ENCODE peak calls at places on chromosome 11, in nine cellular contexts. M is fibroblast of lung; J is fibroblast of mammary gland; X is Calu3; P is MM.1S; V is CD4-positive, alpha-beta T cell; I is AG09319; D is body of pancreas; T is AG04450. C is an unnamed sample.
A peak's percentile ranks its signal among the peaks of the same experiment; 100 is the strongest.

GRCh38 chr11:1746516-1746931 is 3.9 kb downstream of the IFITM10 start:
- DNase-seq in M (no peak), J (no peak), X (no peak), P (no peak), V (no peak), I (no peak), D (no peak), T (no peak), C (peak; percentile 47)

GRCh38 chr11:2526808-2527381 is 82.1 kb downstream of the KCNQ1 start:
- DNase-seq in M (no peak), J (no peak), X (peak; percentile 58), P (peak; percentile 72), V (no peak), I (no peak), D (peak; percentile 52), T (no peak), C (peak; percentile 81)

GRCh38 chr11:68749501-68750196 is 1.7 kb downstream of the TESMIN start:
- DNase-seq in M (peak; percentile 15), J (peak; percentile 7), X (no peak), P (no peak), V (no peak), I (no peak), D (no peak), T (no peak), C (no peak)

GRCh38 chr11:62588966-62589637 is 2.2 kb downstream of the TUT1 start:
- DNase-seq in M (peak; percentile 21), J (peak; percentile 42), X (no peak), P (no peak), V (no peak), I (no peak), D (no peak), T (no peak), C (no peak)

GRCh38 chr11:84384637-84385227 is 1098.6 kb upstream of the CCDC90B start:
- DNase-seq in M (peak; percentile 49), J (peak; percentile 66), X (peak; percentile 32), P (peak; percentile 45), V (no peak), I (peak; percentile 14), D (peak; percentile 68), T (peak; percentile 3), C (no peak)

GRCh38 chr11:35275808-35276170 is 136.8 kb downstream of the CD44 start:
- DNase-seq in M (no peak), J (no peak), X (no peak), P (no peak), V (no peak), I (no peak), D (no peak), T (no peak), C (no peak)

GRCh38 chr11:40037005-40037404 is 1422.4 kb downstream of the LRRC4C start:
- DNase-seq in M (no peak), J (no peak), X (no peak), P (no peak), V (no peak), I (no peak), D (no peak), T (no peak), C (no peak)

GRCh38 chr11:121367434-121367833 is 74.9 kb downstream of the SC5D start:
- DNase-seq in M (peak; percentile 31), J (peak; percentile 41), X (no peak), P (peak; percentile 81), V (no peak), I (no peak), D (peak; percentile 15), T (no peak), C (peak; percentile 54)

GRCh38 chr11:78606667-78607066 is 32.0 kb upstream of the NARS2 start:
- DNase-seq in M (no peak), J (no peak), X (no peak), P (no peak), V (no peak), I (no peak), D (no peak), T (no peak), C (no peak)

GRCh38 chr11:80007616-80008015 is 566.8 kb upstream of the TENM4 start:
- DNase-seq in M (no peak), J (no peak), X (no peak), P (no peak), V (no peak), I (no peak), D (no peak), T (no peak), C (no peak)

GRCh38 chr11:123173040-123173855 is 21.8 kb downstream of the CLMP start:
- DNase-seq in M (peak; percentile 97), J (peak; percentile 99), X (no peak), P (no peak), V (no peak), I (peak; percentile 87), D (peak; percentile 48), T (peak; percentile 97), C (no peak)

GRCh38 chr11:106399075-106399500 is 321.6 kb downstream of the AASDHPPT start:
- DNase-seq in M (peak; percentile 100), J (peak; percentile 100), X (no peak), P (no peak), V (no peak), I (peak; percentile 97), D (peak; percentile 33), T (peak; percentile 98), C (no peak)

GRCh38 chr11:2088746-2089535 is 50.2 kb downstream of the IGF2 start:
- DNase-seq in M (no peak), J (no peak), X (no peak), P (no peak), V (no peak), I (no peak), D (no peak), T (no peak), C (peak; percentile 9)

GRCh38 chr11:10452211-10452767 is 2.8 kb upstream of the AMPD3 start:
- DNase-seq in M (no peak), J (no peak), X (no peak), P (no peak), V (no peak), I (no peak), D (no peak), T (no peak), C (no peak)

GRCh38 chr11:112292785-112293407 is 32.2 kb upstream of the PLET1 start:
- DNase-seq in M (peak; percentile 89), J (peak; percentile 84), X (peak; percentile 38), P (no peak), V (no peak), I (peak; percentile 77), D (peak; percentile 40), T (peak; percentile 70), C (no peak)

GRCh38 chr11:8080674-8081590 is at the start of gene TUB:
- DNase-seq in M (no peak), J (peak; percentile 24), X (peak; percentile 16), P (no peak), V (no peak), I (no peak), D (no peak), T (no peak), C (no peak)

DNA sequence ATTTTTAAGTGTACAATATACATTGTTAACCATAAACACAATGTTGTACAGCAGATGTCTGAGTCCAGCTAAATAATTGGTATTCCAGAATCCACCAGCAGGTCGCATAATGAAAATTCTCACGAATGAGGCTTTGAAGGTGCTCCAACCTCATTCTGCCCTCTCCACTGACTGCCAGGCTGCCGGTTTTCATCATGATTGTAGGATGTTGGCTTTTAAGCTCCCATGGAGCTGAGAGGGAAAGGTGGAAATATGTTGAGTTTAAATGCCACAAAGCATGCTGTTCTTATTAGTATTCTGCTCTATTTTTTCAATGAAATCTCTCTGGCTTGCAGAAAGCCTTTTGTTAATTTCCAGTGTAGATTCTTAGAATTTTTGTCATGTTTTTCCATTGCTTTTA is 337.2 kb upstream of the DDI1 start:
- DNase-seq in M (no peak), J (no peak), X (no peak), P (no peak), V (no peak), I (no peak), D (no peak), T (no peak), C (no peak)
- TF ChIP-seq CTCF in M (no peak), J (no peak), X (no peak), P (no peak), V (no peak), I (no peak), D (peak; percentile 33), T (peak; percentile 20), C (no peak)

GRCh38 chr11:33435201-33435600 is 178.0 kb downstream of the HIPK3 start:
- DNase-seq in M (no peak), J (no peak), X (no peak), P (no peak), V (no peak), I (no peak), D (no peak), T (no peak), C (no peak)

GRCh38 chr11:33434294-33434693 is 177.1 kb downstream of the HIPK3 start:
- DNase-seq in M (no peak), J (no peak), X (no peak), P (no peak), V (no peak), I (no peak), D (no peak), T (no peak), C (no peak)

GRCh38 chr11:33438311-33438710 is 181.1 kb downstream of the HIPK3 start:
- DNase-seq in M (no peak), J (no peak), X (no peak), P (no peak), V (no peak), I (no peak), D (no peak), T (no peak), C (no peak)

DNA sequence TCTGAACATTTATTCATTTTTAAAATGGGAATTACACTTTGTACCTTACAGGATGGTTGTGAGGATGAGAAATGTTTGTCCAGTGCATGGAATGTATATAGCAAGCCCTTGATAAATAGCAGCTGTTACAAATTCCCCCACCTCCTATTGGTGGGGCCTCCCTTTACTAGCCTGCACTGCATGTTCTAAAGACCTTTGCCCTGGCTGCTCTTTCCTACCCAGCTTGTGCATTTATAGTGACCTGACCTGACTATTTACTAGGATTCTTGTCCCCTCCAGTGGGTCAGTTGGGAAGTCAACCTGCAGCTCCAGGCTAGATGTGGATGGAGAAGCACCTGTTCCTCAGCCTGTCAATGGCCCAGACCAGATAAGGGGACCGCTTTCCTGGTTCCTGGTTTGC is 180.3 kb downstream of the HIPK3 start:
- DNase-seq in M (no peak), J (no peak), X (no peak), P (no peak), V (no peak), I (no peak), D (no peak), T (no peak), C (no peak)
- TF ChIP-seq CTCF in M (no peak), J (no peak), X (no peak), P (no peak), V (no peak), I (no peak), D (no peak), T (no peak), C (no peak)

DNA sequence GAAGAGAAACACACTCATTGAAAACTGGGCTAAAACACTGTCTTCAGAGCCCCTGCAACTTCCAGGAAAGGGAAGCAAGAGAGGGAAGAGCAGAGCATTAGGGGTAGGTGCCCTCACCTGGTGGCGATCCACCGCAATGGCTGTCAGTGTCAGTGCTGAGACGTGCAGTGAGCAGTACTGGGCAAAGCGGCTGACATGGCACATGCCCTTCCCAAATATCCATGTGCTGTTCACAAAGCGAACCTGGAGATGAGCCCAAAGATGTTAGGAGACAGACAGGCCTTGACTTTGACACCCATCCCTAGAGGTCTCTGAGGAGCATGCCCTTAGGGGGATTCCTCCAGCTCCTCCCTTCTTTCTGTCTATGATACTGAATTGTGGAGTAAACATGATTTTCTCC is 4.9 kb downstream of the GPR83 start:
- DNase-seq in M (no peak), J (no peak), X (no peak), P (no peak), V (no peak), I (no peak), D (no peak), T (no peak), C (no peak)
- TF ChIP-seq CTCF in M (no peak), J (no peak), X (no peak), P (no peak), V (no peak), I (no peak), D (no peak), T (no peak), C (no peak)

GRCh38 chr11:31045335-31045734 is 324.2 kb downstream of the DCDC1 start:
- DNase-seq in M (peak; percentile 6), J (peak; percentile 7), X (no peak), P (no peak), V (no peak), I (no peak), D (no peak), T (no peak), C (no peak)
- TF ChIP-seq CTCF in M (peak; percentile 25), J (peak; percentile 20), X (no peak), P (peak; percentile 36), V (no peak), I (no peak), D (no peak), T (peak; percentile 22), C (no peak)

C was measured in Peyer's patch.